ENCODE peak calls at places on chromosome 16, in eight cellular contexts. C, E, L, F, B, A, N and M are unnamed samples.

GRCh38 chr16:28309811-28310311 is 17.5 kb downstream of the SBK1 start:
- DNase-seq in C (no peak), E (no peak), L (no peak), F (no peak), B (no peak), A (peak), N (peak), M (no peak)

GRCh38 chr16:70573451-70574121 is 50.0 kb downstream of the SF3B3 start:
- DNase-seq in C (peak), E (no peak), L (no peak), F (no peak), B (no peak), A (peak), N (no peak), M (no peak)

GRCh38 chr16:65244811-65245210 is 122.9 kb upstream of the CDH11 start:
- DNase-seq in C (no peak), E (no peak), L (no peak), F (no peak), B (no peak), A (no peak), N (no peak), M (no peak)

GRCh38 chr16:31452631-31453106 is 6.6 kb upstream of the ARMC5 start:
- DNase-seq in C (peak), E (no peak), L (no peak), F (no peak), B (peak), A (no peak), N (no peak), M (no peak)

GRCh38 chr16:87854053-87854906 is 15.0 kb downstream of the SLC7A5 start:
- DNase-seq in C (no peak), E (peak), L (no peak), F (no peak), B (peak), A (no peak), N (no peak), M (no peak)

GRCh38 chr16:23466162-23466885 is 13.3 kb upstream of the COG7 start:
- DNase-seq in C (peak), E (no peak), L (no peak), F (no peak), B (peak), A (no peak), N (no peak), M (no peak)

GRCh38 chr16:57628008-57628781 is at the start of gene ADGRG1:
- DNase-seq in C (peak), E (no peak), L (no peak), F (peak), B (peak), A (peak), N (no peak), M (peak)

GRCh38 chr16:27520982-27521673 is 28.6 kb downstream of the GTF3C1 start:
- DNase-seq in C (peak), E (no peak), L (no peak), F (no peak), B (no peak), A (peak), N (no peak), M (no peak)

GRCh38 chr16:23837553-23838308 is 1.9 kb downstream of the PRKCB start:
- DNase-seq in C (no peak), E (no peak), L (no peak), F (no peak), B (no peak), A (no peak), N (no peak), M (peak)

GRCh38 chr16:87017388-87018012 is 299.7 kb downstream of the C16orf95 start:
- DNase-seq in C (peak), E (no peak), L (no peak), F (no peak), B (peak), A (no peak), N (no peak), M (peak)

GRCh38 chr16:84617068-84617630 is 729 bp downstream of the COTL1 start:
- DNase-seq in C (peak), E (no peak), L (peak), F (no peak), B (no peak), A (no peak), N (peak), M (no peak)

GRCh38 chr16:2038359-2039285 is 9.0 kb downstream of the NTHL1 start:
- DNase-seq in C (no peak), E (no peak), L (no peak), F (no peak), B (no peak), A (peak), N (no peak), M (no peak)

GRCh38 chr16:29744541-29745101 is 1.2 kb downstream of the C16orf54 start:
- DNase-seq in C (no peak), E (no peak), L (no peak), F (no peak), B (no peak), A (no peak), N (no peak), M (peak)

GRCh38 chr16:27549857-27550581 is at the start of the genes GTF3C1 and KATNIP:
- DNase-seq in C (peak), E (peak), L (peak), F (peak), B (peak), A (peak), N (peak), M (peak)

GRCh38 chr16:27097671-27098275 is 31.0 kb downstream of the C16orf82 start:
- DNase-seq in C (peak), E (no peak), L (no peak), F (peak), B (no peak), A (peak), N (no peak), M (no peak)

GRCh38 chr16:84785843-84786538 is 33.8 kb upstream of the CRISPLD2 start:
- DNase-seq in C (peak), E (peak), L (no peak), F (no peak), B (no peak), A (peak), N (no peak), M (no peak)

GRCh38 chr16:10762336-10762995 is 18.8 kb downstream of the NUBP1 start:
- DNase-seq in C (no peak), E (no peak), L (no peak), F (no peak), B (no peak), A (no peak), N (no peak), M (no peak)

GRCh38 chr16:69703638-69704037 is 22.7 kb downstream of the NQO1 start:
- DNase-seq in C (peak), E (no peak), L (no peak), F (no peak), B (no peak), A (no peak), N (no peak), M (no peak)

GRCh38 chr16:8953064-8953463 is 10.6 kb downstream of the USP7 start:
- DNase-seq in C (no peak), E (no peak), L (no peak), F (no peak), B (no peak), A (no peak), N (no peak), M (no peak)

GRCh38 chr16:57759541-57760356 is 24.2 kb downstream of the KATNB1 start:
- DNase-seq in C (no peak), E (no peak), L (no peak), F (no peak), B (no peak), A (no peak), N (no peak), M (no peak)

GRCh38 chr16:67241008-67241900 is 6.0 kb downstream of the FHOD1 start:
- DNase-seq in C (peak), E (peak), L (no peak), F (peak), B (peak), A (peak), N (no peak), M (no peak)

GRCh38 chr16:86432691-86433090 is 77.6 kb upstream of the FOXF1 start:
- DNase-seq in C (no peak), E (peak), L (no peak), F (no peak), B (no peak), A (no peak), N (no peak), M (no peak)

GRCh38 chr16:88442811-88443576 is 10.1 kb upstream of the ZFPM1 start:
- DNase-seq in C (peak), E (peak), L (peak), F (no peak), B (peak), A (peak), N (peak), M (no peak)

GRCh38 chr16:84545114-84545737 is 40.8 kb upstream of the MEAK7 start:
- DNase-seq in C (no peak), E (no peak), L (no peak), F (no peak), B (no peak), A (no peak), N (no peak), M (no peak)

GRCh38 chr16:86680661-86681439 is 102.5 kb downstream of the FOXL1 start:
- DNase-seq in C (no peak), E (no peak), L (no peak), F (no peak), B (no peak), A (no peak), N (no peak), M (no peak)

GRCh38 chr16:30119428-30119827 is 3.6 kb downstream of the MAPK3 start:
- DNase-seq in C (no peak), E (no peak), L (no peak), F (no peak), B (no peak), A (no peak), N (no peak), M (no peak)

GRCh38 chr16:31009120-31009519 is 1.3 kb downstream of the STX1B start:
- DNase-seq in C (no peak), E (no peak), L (no peak), F (no peak), B (no peak), A (no peak), N (no peak), M (no peak)

GRCh38 chr16:10992797-10993196 is 48.4 kb downstream of the CLEC16A start:
- DNase-seq in C (peak), E (no peak), L (no peak), F (no peak), B (peak), A (no peak), N (no peak), M (no peak)

GRCh38 chr16:28820016-28820415 is 2.8 kb upstream of the ATXN2L start:
- DNase-seq in C (no peak), E (peak), L (no peak), F (no peak), B (peak), A (no peak), N (no peak), M (no peak)

GRCh38 chr16:10868562-10869469 is 8.2 kb upstream of the CIITA start:
- DNase-seq in C (no peak), E (peak), L (peak), F (no peak), B (no peak), A (peak), N (no peak), M (peak)

GRCh38 chr16:50719401-50720337 is 22.2 kb upstream of the CYLD start:
- DNase-seq in C (no peak), E (peak), L (no peak), F (no peak), B (no peak), A (no peak), N (no peak), M (peak)

GRCh38 chr16:57613514-57613913 is 14.9 kb upstream of the ADGRG1 start:
- DNase-seq in C (no peak), E (no peak), L (no peak), F (peak), B (no peak), A (no peak), N (no peak), M (no peak)

GRCh38 chr16:2692251-2692947 is 10.1 kb downstream of the KCTD5 start:
- DNase-seq in C (no peak), E (no peak), L (no peak), F (no peak), B (no peak), A (peak), N (no peak), M (no peak)

GRCh38 chr16:3459401-3460090 is 16.1 kb downstream of the NAA60 start:
- DNase-seq in C (no peak), E (no peak), L (no peak), F (no peak), B (no peak), A (no peak), N (no peak), M (no peak)

GRCh38 chr16:11968577-11968976 is 3.6 kb downstream of the TNFRSF17 start:
- DNase-seq in C (no peak), E (no peak), L (no peak), F (no peak), B (no peak), A (no peak), N (no peak), M (no peak)

GRCh38 chr16:53457670-53458069 is 23.4 kb downstream of the RBL2 start:
- DNase-seq in C (peak), E (peak), L (peak), F (no peak), B (no peak), A (no peak), N (peak), M (peak)

GRCh38 chr16:74892574-74893461 is 92.1 kb downstream of the WDR59 start:
- DNase-seq in C (no peak), E (no peak), L (no peak), F (no peak), B (no peak), A (no peak), N (no peak), M (no peak)